ENCODE peak calls at places on chromosomes 5 and 9, in seven cellular contexts. O is SJCRH30; D is IMR-90; E is colonic mucosa; A is lower lobe of right lung; G is cardiac muscle cell; I is CD8-positive, alpha-beta memory T cell. W is an unnamed sample. For H3K27me3 and H3K36me3, the result is how much of the 10 kb centered on the place peaks cover.

GRCh38 chr5:68652507-68652906 is 437.0 kb downstream of the PIK3R1 start:
- DNase-seq in I (no peak), E (peak), D (no peak), A (no peak), O (peak), G (no peak), W (no peak)

GRCh38 chr5:36744041-36744677 is 132.4 kb upstream of the NIPBL start:
- DNase-seq in D (no peak), O (peak), I (no peak), E (peak), G (peak), A (no peak), W (no peak)

GRCh38 chr9:106916491-106917235 is 53.7 kb downstream of the ZNF462 start:
- DNase-seq in D (peak), A (no peak), G (peak), O (peak), I (no peak), E (peak), W (peak)

GRCh38 chr9:101881508-101881907 is 143.1 kb upstream of the GRIN3A start:
- DNase-seq in A (no peak), G (no peak), I (no peak), D (no peak), E (no peak), O (no peak), W (no peak)

GRCh38 chr5:135567661-135568060 is 11.1 kb downstream of the CXCL14 start:
- DNase-seq in D (peak), A (no peak), O (no peak), G (no peak), I (no peak), E (no peak), W (no peak)

GRCh38 chr5:77138981-77139380 is 51.9 kb upstream of the ZBED3 start:
- DNase-seq in E (no peak), D (peak), I (no peak), A (no peak), O (no peak), G (no peak), W (no peak)

GRCh38 chr9:116574027-116574679 is 113.0 kb upstream of the TRIM32 start:
- DNase-seq in E (peak), O (peak), G (peak), A (no peak), D (peak), I (no peak), W (no peak)

GRCh38 chr5:180820788-180821321 is 18.2 kb upstream of the MGAT1 start:
- DNase-seq in G (no peak), D (peak), E (no peak), A (no peak), I (no peak), O (no peak), W (no peak)

GRCh38 chr9:119026120-119026519 is 343.1 kb downstream of the BRINP1 start:
- DNase-seq in D (no peak), E (no peak), G (no peak), O (peak), I (no peak), A (no peak), W (no peak)

GRCh38 chr9:127975376-127976315 is 5.1 kb downstream of the EEIG1 start:
- DNase-seq in A (no peak), E (peak), G (no peak), I (no peak), O (no peak), D (no peak), W (no peak)

GRCh38 chr5:62596096-62596495 is 17.5 kb downstream of the LRRC70 start:
- DNase-seq in A (no peak), O (peak), D (peak), E (no peak), I (no peak), G (no peak), W (no peak)

GRCh38 chr9:131807131-131807990 is 67.5 kb upstream of the RAPGEF1 start:
- DNase-seq in A (no peak), I (no peak), E (no peak), G (peak), D (no peak), O (no peak), W (no peak)
- H3K27me3 ChIP-seq in A (under half), I (under half), E (under half), G (under half), D (half or more), O (under half), W (under half)

GRCh38 chr9:109164040-109164439 is 3.0 kb downstream of the FRRS1L start:
- DNase-seq in I (no peak), O (no peak), D (no peak), A (no peak), E (no peak), G (no peak), W (no peak)

GRCh38 chr9:109166171-109166770 is 778 bp downstream of the FRRS1L start:
- DNase-seq in D (no peak), I (no peak), A (no peak), E (no peak), G (no peak), O (no peak), W (no peak)

GRCh38 chr9:109166771-109167601 is at the start of gene FRRS1L:
- DNase-seq in G (peak), O (no peak), D (no peak), I (no peak), A (no peak), E (no peak), W (no peak)

GRCh38 chr9:109168170-109168569 is 1.1 kb upstream of the FRRS1L start:
- DNase-seq in A (no peak), G (no peak), D (no peak), I (no peak), O (no peak), E (no peak), W (no peak)

GRCh38 chr9:109167716-109168115 is 667 bp upstream of the FRRS1L start:
- DNase-seq in I (no peak), A (no peak), D (no peak), G (no peak), E (no peak), O (no peak), W (no peak)
- H3K27ac ChIP-seq in I (no peak), A (no peak), D (no peak), G (no peak), E (no peak), O (no peak), W (no peak)

DNA sequence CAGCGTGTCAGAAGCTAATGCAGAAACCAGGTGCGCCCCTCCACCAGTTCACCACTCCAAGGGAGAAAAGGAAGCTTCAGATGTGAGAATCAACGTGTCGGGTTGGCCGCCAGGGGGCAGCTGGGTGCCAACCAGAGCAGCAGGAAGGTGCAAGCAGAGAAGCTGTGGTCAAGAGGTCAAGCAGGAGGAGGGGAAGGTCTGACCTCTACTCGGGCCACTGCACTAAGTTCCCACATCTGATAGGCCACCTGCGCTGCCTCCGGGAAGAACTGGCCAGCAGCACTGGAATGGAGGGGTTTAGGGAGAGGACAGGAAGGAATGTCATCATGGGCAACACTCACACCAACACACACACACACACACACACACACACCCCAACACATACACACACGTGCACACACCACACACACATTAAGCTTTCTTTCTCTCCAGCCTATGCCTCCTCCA is 31.4 kb downstream of the ANXA6 start:
- DNase-seq in E (peak), D (peak), A (peak), G (peak), O (no peak), I (peak), W (no peak)
- H3K36me3 ChIP-seq in E (under half), D (half or more), A (half or more), G (half or more), O (half or more), I (half or more), W (half or more)

GRCh38 chr5:40631236-40631635 is 48.5 kb upstream of the PTGER4 start:
- DNase-seq in E (peak), O (no peak), A (no peak), G (no peak), D (no peak), I (no peak), W (no peak)
- H3K27me3 ChIP-seq in E (under half), O (under half), A (under half), G (under half), D (under half), I (under half), W (under half)

DNA sequence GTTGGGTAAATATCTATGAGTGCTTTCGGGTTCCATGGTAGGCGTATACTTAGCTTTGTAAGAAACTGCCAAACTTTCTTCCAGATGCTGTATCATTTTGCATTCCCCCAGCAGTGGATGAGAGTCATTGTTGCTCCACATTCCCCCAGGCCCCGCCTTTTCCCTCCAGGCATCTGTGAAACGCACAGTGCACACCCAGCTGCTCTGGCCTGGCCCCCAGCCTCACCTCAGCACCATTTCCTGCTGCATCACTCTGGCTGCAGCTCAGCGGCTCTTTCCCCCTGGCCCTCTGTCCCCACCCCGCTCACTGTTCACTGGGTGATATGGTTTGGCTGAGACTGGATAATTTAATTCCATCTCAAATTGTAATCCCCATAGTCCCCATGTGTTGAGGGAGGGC is 76.6 kb upstream of the SPTLC1 start:
- DNase-seq in G (no peak), A (no peak), I (no peak), D (peak), O (peak), E (no peak), W (no peak)
- H3K27ac ChIP-seq in G (no peak), A (no peak), I (no peak), D (no peak), O (no peak), E (no peak), W (no peak)

GRCh38 chr5:133091034-133091433 is 39.2 kb downstream of the HSPA4 start:
- DNase-seq in E (no peak), A (no peak), O (no peak), G (no peak), D (no peak), I (no peak), W (no peak)
- H3K36me3 ChIP-seq in E (under half), A (half or more), O (half or more), G (half or more), D (under half), I (under half), W (half or more)

DNA sequence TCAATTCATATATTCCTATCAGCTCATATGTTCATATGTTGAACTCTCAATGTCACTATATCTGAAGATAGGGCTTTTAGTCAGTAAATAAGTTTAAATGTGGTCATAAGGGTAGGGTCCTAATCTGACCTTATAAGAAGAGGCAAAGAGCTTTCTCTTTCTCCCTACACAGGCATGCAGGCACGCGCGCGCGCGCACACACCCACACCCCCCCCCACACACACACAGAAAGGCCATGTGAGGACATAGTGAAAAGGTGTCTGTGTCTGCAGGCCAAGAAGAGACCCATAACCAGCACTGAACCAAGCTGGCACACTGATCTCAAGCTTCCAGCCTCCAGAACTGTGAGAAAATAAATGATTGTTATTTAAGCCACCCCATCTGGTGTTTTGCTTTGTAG is 76.0 kb downstream of the PDE4D start:
- DNase-seq in O (no peak), E (no peak), I (no peak), D (no peak), A (no peak), G (no peak), W (no peak)
- H3K27me3 ChIP-seq in O (under half), E (under half), I (under half), D (under half), A (under half), G (under half), W (under half)

GRCh38 chr5:73233461-73234151 is 60.6 kb downstream of the TMEM174 start:
- DNase-seq in A (no peak), E (no peak), O (no peak), D (no peak), I (no peak), G (peak), W (no peak)
- H3K27ac ChIP-seq in A (no peak), E (no peak), O (no peak), D (no peak), I (no peak), G (no peak), W (no peak)

DNA sequence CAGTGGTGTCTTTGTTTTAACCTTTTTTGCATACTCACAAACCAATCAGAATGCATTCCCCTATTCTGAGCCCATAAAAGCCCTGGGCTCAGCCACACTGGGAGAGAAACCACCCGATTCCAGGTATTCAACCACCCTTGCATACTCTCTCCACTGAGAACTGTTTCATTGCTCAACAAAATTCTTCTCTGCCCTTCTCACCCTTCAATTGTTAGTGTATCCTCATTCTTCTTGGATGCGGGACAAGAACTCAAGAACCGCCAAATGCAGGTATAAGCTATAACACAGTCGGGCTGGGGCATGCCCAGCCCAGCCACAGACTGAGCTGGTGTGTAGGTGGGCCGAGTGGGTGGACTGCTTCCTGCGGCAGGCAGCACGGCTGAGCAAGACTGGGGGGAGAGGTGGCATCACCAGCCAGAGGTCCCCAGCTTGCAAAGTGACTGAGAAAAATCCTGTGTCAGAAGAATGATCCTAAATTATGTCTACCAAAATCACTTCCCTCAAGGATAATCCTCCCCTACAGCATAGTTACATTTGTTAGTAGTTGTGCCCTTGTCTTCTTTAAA is 141.0 kb downstream of the SSBP2 start:
- DNase-seq in G (no peak), A (no peak), O (no peak), E (no peak), D (no peak), I (no peak), W (no peak)
- H3K36me3 ChIP-seq in G (under half), A (under half), O (under half), E (under half), D (under half), I (under half), W (under half)

GRCh38 chr9:21555911-21556310 is 73.8 kb upstream of the IFNE start:
- DNase-seq in O (no peak), E (no peak), G (no peak), A (no peak), I (no peak), D (no peak), W (no peak)
- H3K27me3 ChIP-seq in O (under half), E (under half), G (under half), A (half or more), I (under half), D (under half), W (under half)